ENCODE peak calls at places on chromosomes 3 and 15, in ten cellular contexts. One of them, this sample, is unnamed.

GRCh38 chr3:155917781-155918180 is 47.3 kb downstream of the GMPS start:
- DNase-seq in lung: no peak
- DNase-seq in AG08396: no peak
- DNase-seq in activated T-helper 9 cell treated with anti-CD3 and anti-CD28 coated beads, Interleukin-2, amount 50 U/mL, for 16 hours: no peak
- DNase-seq in fibroblast of pulmonary artery: peak
- DNase-seq in NCI-H460: no peak
- DNase-seq in Daoy: no peak
- DNase-seq in non-pigmented ciliary epithelial cell: no peak
- DNase-seq in RKO: no peak
- DNase-seq in activated effector memory CD4-positive, alpha-beta T cell treated with anti-CD3 and anti-CD28 coated beads, Interleukin-2, amount 50 U/mL, for 16 hours: no peak
- DNase-seq in this sample: no peak

GRCh38 chr3:156181509-156181908 is 61.1 kb downstream of the KCNAB1 start:
- DNase-seq in activated T-helper 9 cell treated with anti-CD3 and anti-CD28 coated beads, Interleukin-2, amount 50 U/mL, for 16 hours: no peak
- DNase-seq in non-pigmented ciliary epithelial cell: no peak
- DNase-seq in AG08396: no peak
- DNase-seq in lung: no peak
- DNase-seq in RKO: peak
- DNase-seq in Daoy: peak
- DNase-seq in activated effector memory CD4-positive, alpha-beta T cell treated with anti-CD3 and anti-CD28 coated beads, Interleukin-2, amount 50 U/mL, for 16 hours: no peak
- DNase-seq in fibroblast of pulmonary artery: peak
- DNase-seq in NCI-H460: no peak
- DNase-seq in this sample: no peak

GRCh38 chr15:96736384-96736783 is 405.9 kb downstream of the NR2F2 start:
- DNase-seq in activated effector memory CD4-positive, alpha-beta T cell treated with anti-CD3 and anti-CD28 coated beads, Interleukin-2, amount 50 U/mL, for 16 hours: no peak
- DNase-seq in non-pigmented ciliary epithelial cell: no peak
- DNase-seq in NCI-H460: no peak
- DNase-seq in lung: no peak
- DNase-seq in RKO: no peak
- DNase-seq in fibroblast of pulmonary artery: peak
- DNase-seq in activated T-helper 9 cell treated with anti-CD3 and anti-CD28 coated beads, Interleukin-2, amount 50 U/mL, for 16 hours: no peak
- DNase-seq in AG08396: no peak
- DNase-seq in Daoy: no peak
- DNase-seq in this sample: no peak

GRCh38 chr3:150945226-150945625 is 27.3 kb downstream of the CLRN1 start:
- DNase-seq in activated effector memory CD4-positive, alpha-beta T cell treated with anti-CD3 and anti-CD28 coated beads, Interleukin-2, amount 50 U/mL, for 16 hours: no peak
- DNase-seq in lung: no peak
- DNase-seq in activated T-helper 9 cell treated with anti-CD3 and anti-CD28 coated beads, Interleukin-2, amount 50 U/mL, for 16 hours: no peak
- DNase-seq in non-pigmented ciliary epithelial cell: peak
- DNase-seq in NCI-H460: no peak
- DNase-seq in fibroblast of pulmonary artery: peak
- DNase-seq in Daoy: peak
- DNase-seq in RKO: no peak
- DNase-seq in AG08396: peak
- DNase-seq in this sample: peak

GRCh38 chr3:135166266-135166825 is 371.3 kb downstream of the EPHB1 start:
- DNase-seq in Daoy: no peak
- DNase-seq in fibroblast of pulmonary artery: no peak
- DNase-seq in NCI-H460: no peak
- DNase-seq in activated T-helper 9 cell treated with anti-CD3 and anti-CD28 coated beads, Interleukin-2, amount 50 U/mL, for 16 hours: no peak
- DNase-seq in activated effector memory CD4-positive, alpha-beta T cell treated with anti-CD3 and anti-CD28 coated beads, Interleukin-2, amount 50 U/mL, for 16 hours: no peak
- DNase-seq in RKO: no peak
- DNase-seq in lung: no peak
- DNase-seq in non-pigmented ciliary epithelial cell: no peak
- DNase-seq in AG08396: no peak
- DNase-seq in this sample: no peak

GRCh38 chr15:88504445-88504844 is 36.9 kb downstream of the MRPS11 start:
- DNase-seq in AG08396: no peak
- DNase-seq in activated effector memory CD4-positive, alpha-beta T cell treated with anti-CD3 and anti-CD28 coated beads, Interleukin-2, amount 50 U/mL, for 16 hours: no peak
- DNase-seq in lung: no peak
- DNase-seq in activated T-helper 9 cell treated with anti-CD3 and anti-CD28 coated beads, Interleukin-2, amount 50 U/mL, for 16 hours: no peak
- DNase-seq in non-pigmented ciliary epithelial cell: no peak
- DNase-seq in fibroblast of pulmonary artery: no peak
- DNase-seq in RKO: no peak
- DNase-seq in NCI-H460: no peak
- DNase-seq in Daoy: no peak
- DNase-seq in this sample: no peak

GRCh38 chr3:127786358-127787070 is 35.8 kb downstream of the MGLL start:
- DNase-seq in NCI-H460: no peak
- DNase-seq in Daoy: no peak
- DNase-seq in lung: peak
- DNase-seq in activated effector memory CD4-positive, alpha-beta T cell treated with anti-CD3 and anti-CD28 coated beads, Interleukin-2, amount 50 U/mL, for 16 hours: no peak
- DNase-seq in non-pigmented ciliary epithelial cell: no peak
- DNase-seq in AG08396: no peak
- DNase-seq in activated T-helper 9 cell treated with anti-CD3 and anti-CD28 coated beads, Interleukin-2, amount 50 U/mL, for 16 hours: no peak
- DNase-seq in fibroblast of pulmonary artery: no peak
- DNase-seq in RKO: no peak
- DNase-seq in this sample: peak

GRCh38 chr3:46258525-46258924 is 16.3 kb downstream of the CCR3 start:
- DNase-seq in Daoy: no peak
- DNase-seq in lung: no peak
- DNase-seq in activated T-helper 9 cell treated with anti-CD3 and anti-CD28 coated beads, Interleukin-2, amount 50 U/mL, for 16 hours: no peak
- DNase-seq in fibroblast of pulmonary artery: no peak
- DNase-seq in AG08396: no peak
- DNase-seq in non-pigmented ciliary epithelial cell: no peak
- DNase-seq in RKO: no peak
- DNase-seq in NCI-H460: no peak
- DNase-seq in activated effector memory CD4-positive, alpha-beta T cell treated with anti-CD3 and anti-CD28 coated beads, Interleukin-2, amount 50 U/mL, for 16 hours: no peak
- DNase-seq in this sample: no peak

GRCh38 chr3:160771811-160772459 is 15.9 kb downstream of the PPM1L start:
- DNase-seq in fibroblast of pulmonary artery: no peak
- DNase-seq in non-pigmented ciliary epithelial cell: no peak
- DNase-seq in activated effector memory CD4-positive, alpha-beta T cell treated with anti-CD3 and anti-CD28 coated beads, Interleukin-2, amount 50 U/mL, for 16 hours: no peak
- DNase-seq in lung: no peak
- DNase-seq in RKO: no peak
- DNase-seq in activated T-helper 9 cell treated with anti-CD3 and anti-CD28 coated beads, Interleukin-2, amount 50 U/mL, for 16 hours: no peak
- DNase-seq in AG08396: no peak
- DNase-seq in NCI-H460: no peak
- DNase-seq in Daoy: no peak
- DNase-seq in this sample: no peak

GRCh38 chr3:113272369-113272748 is 61.0 kb downstream of the BOC start:
- DNase-seq in RKO: no peak
- DNase-seq in NCI-H460: no peak
- DNase-seq in fibroblast of pulmonary artery: no peak
- DNase-seq in lung: no peak
- DNase-seq in AG08396: no peak
- DNase-seq in Daoy: no peak
- DNase-seq in activated effector memory CD4-positive, alpha-beta T cell treated with anti-CD3 and anti-CD28 coated beads, Interleukin-2, amount 50 U/mL, for 16 hours: no peak
- DNase-seq in activated T-helper 9 cell treated with anti-CD3 and anti-CD28 coated beads, Interleukin-2, amount 50 U/mL, for 16 hours: no peak
- DNase-seq in non-pigmented ciliary epithelial cell: no peak
- DNase-seq in this sample: no peak

GRCh38 chr3:80367149-80367548 is 599.4 kb upstream of the ROBO1 start:
- DNase-seq in non-pigmented ciliary epithelial cell: no peak
- DNase-seq in activated effector memory CD4-positive, alpha-beta T cell treated with anti-CD3 and anti-CD28 coated beads, Interleukin-2, amount 50 U/mL, for 16 hours: no peak
- DNase-seq in activated T-helper 9 cell treated with anti-CD3 and anti-CD28 coated beads, Interleukin-2, amount 50 U/mL, for 16 hours: no peak
- DNase-seq in RKO: no peak
- DNase-seq in AG08396: no peak
- DNase-seq in lung: no peak
- DNase-seq in fibroblast of pulmonary artery: no peak
- DNase-seq in NCI-H460: no peak
- DNase-seq in Daoy: no peak
- DNase-seq in this sample: no peak

GRCh38 chr15:75779504-75779903 is 63.7 kb upstream of the UBE2Q2 start:
- DNase-seq in RKO: no peak
- DNase-seq in NCI-H460: no peak
- DNase-seq in Daoy: no peak
- DNase-seq in activated effector memory CD4-positive, alpha-beta T cell treated with anti-CD3 and anti-CD28 coated beads, Interleukin-2, amount 50 U/mL, for 16 hours: no peak
- DNase-seq in lung: no peak
- DNase-seq in AG08396: no peak
- DNase-seq in fibroblast of pulmonary artery: no peak
- DNase-seq in non-pigmented ciliary epithelial cell: no peak
- DNase-seq in activated T-helper 9 cell treated with anti-CD3 and anti-CD28 coated beads, Interleukin-2, amount 50 U/mL, for 16 hours: no peak
- DNase-seq in this sample: no peak

GRCh38 chr3:122786067-122786466 is 7.6 kb downstream of the HSPBAP1 start:
- DNase-seq in activated effector memory CD4-positive, alpha-beta T cell treated with anti-CD3 and anti-CD28 coated beads, Interleukin-2, amount 50 U/mL, for 16 hours: no peak
- DNase-seq in AG08396: peak
- DNase-seq in NCI-H460: no peak
- DNase-seq in lung: no peak
- DNase-seq in fibroblast of pulmonary artery: peak
- DNase-seq in Daoy: peak
- DNase-seq in activated T-helper 9 cell treated with anti-CD3 and anti-CD28 coated beads, Interleukin-2, amount 50 U/mL, for 16 hours: no peak
- DNase-seq in RKO: peak
- DNase-seq in non-pigmented ciliary epithelial cell: no peak
- DNase-seq in this sample: no peak

GRCh38 chr15:66100761-66101160 is 152.8 kb downstream of the MEGF11 start:
- DNase-seq in activated effector memory CD4-positive, alpha-beta T cell treated with anti-CD3 and anti-CD28 coated beads, Interleukin-2, amount 50 U/mL, for 16 hours: no peak
- DNase-seq in AG08396: no peak
- DNase-seq in Daoy: no peak
- DNase-seq in activated T-helper 9 cell treated with anti-CD3 and anti-CD28 coated beads, Interleukin-2, amount 50 U/mL, for 16 hours: no peak
- DNase-seq in non-pigmented ciliary epithelial cell: no peak
- DNase-seq in RKO: no peak
- DNase-seq in NCI-H460: no peak
- DNase-seq in fibroblast of pulmonary artery: no peak
- DNase-seq in lung: no peak
- DNase-seq in this sample: no peak

GRCh38 chr3:87792532-87793321 is 266.1 kb downstream of the CGGBP1 start:
- DNase-seq in non-pigmented ciliary epithelial cell: no peak
- DNase-seq in AG08396: no peak
- DNase-seq in fibroblast of pulmonary artery: no peak
- DNase-seq in Daoy: peak
- DNase-seq in activated T-helper 9 cell treated with anti-CD3 and anti-CD28 coated beads, Interleukin-2, amount 50 U/mL, for 16 hours: no peak
- DNase-seq in lung: peak
- DNase-seq in RKO: no peak
- DNase-seq in activated effector memory CD4-positive, alpha-beta T cell treated with anti-CD3 and anti-CD28 coated beads, Interleukin-2, amount 50 U/mL, for 16 hours: no peak
- DNase-seq in NCI-H460: no peak
- DNase-seq in this sample: no peak

GRCh38 chr15:90086868-90087268 is 15.4 kb downstream of the IDH2 start:
- DNase-seq in activated T-helper 9 cell treated with anti-CD3 and anti-CD28 coated beads, Interleukin-2, amount 50 U/mL, for 16 hours: peak
- DNase-seq in AG08396: peak
- DNase-seq in fibroblast of pulmonary artery: peak
- DNase-seq in Daoy: peak
- DNase-seq in non-pigmented ciliary epithelial cell: no peak
- DNase-seq in RKO: peak
- DNase-seq in activated effector memory CD4-positive, alpha-beta T cell treated with anti-CD3 and anti-CD28 coated beads, Interleukin-2, amount 50 U/mL, for 16 hours: peak
- DNase-seq in NCI-H460: peak
- DNase-seq in lung: no peak
- DNase-seq in this sample: no peak

GRCh38 chr3:135597855-135598254 is 367.7 kb upstream of the PPP2R3A start:
- DNase-seq in NCI-H460: no peak
- DNase-seq in fibroblast of pulmonary artery: no peak
- DNase-seq in Daoy: no peak
- DNase-seq in RKO: no peak
- DNase-seq in lung: no peak
- DNase-seq in AG08396: no peak
- DNase-seq in non-pigmented ciliary epithelial cell: no peak
- DNase-seq in activated effector memory CD4-positive, alpha-beta T cell treated with anti-CD3 and anti-CD28 coated beads, Interleukin-2, amount 50 U/mL, for 16 hours: no peak
- DNase-seq in activated T-helper 9 cell treated with anti-CD3 and anti-CD28 coated beads, Interleukin-2, amount 50 U/mL, for 16 hours: no peak
- DNase-seq in this sample: no peak

GRCh38 chr3:94259291-94259690 is 196.4 kb downstream of the NSUN3 start:
- DNase-seq in RKO: no peak
- DNase-seq in lung: no peak
- DNase-seq in activated effector memory CD4-positive, alpha-beta T cell treated with anti-CD3 and anti-CD28 coated beads, Interleukin-2, amount 50 U/mL, for 16 hours: no peak
- DNase-seq in NCI-H460: no peak
- DNase-seq in activated T-helper 9 cell treated with anti-CD3 and anti-CD28 coated beads, Interleukin-2, amount 50 U/mL, for 16 hours: no peak
- DNase-seq in Daoy: no peak
- DNase-seq in non-pigmented ciliary epithelial cell: no peak
- DNase-seq in fibroblast of pulmonary artery: no peak
- DNase-seq in AG08396: no peak
- DNase-seq in this sample: no peak

GRCh38 chr15:96473556-96473955 is 143.1 kb downstream of the NR2F2 start:
- DNase-seq in RKO: no peak
- DNase-seq in NCI-H460: no peak
- DNase-seq in activated effector memory CD4-positive, alpha-beta T cell treated with anti-CD3 and anti-CD28 coated beads, Interleukin-2, amount 50 U/mL, for 16 hours: no peak
- DNase-seq in non-pigmented ciliary epithelial cell: no peak
- DNase-seq in activated T-helper 9 cell treated with anti-CD3 and anti-CD28 coated beads, Interleukin-2, amount 50 U/mL, for 16 hours: no peak
- DNase-seq in AG08396: no peak
- DNase-seq in fibroblast of pulmonary artery: no peak
- DNase-seq in Daoy: no peak
- DNase-seq in lung: no peak
- DNase-seq in this sample: no peak

GRCh38 chr3:154384504-154384903 is 45.5 kb downstream of the GPR149 start:
- DNase-seq in AG08396: no peak
- DNase-seq in NCI-H460: no peak
- DNase-seq in activated effector memory CD4-positive, alpha-beta T cell treated with anti-CD3 and anti-CD28 coated beads, Interleukin-2, amount 50 U/mL, for 16 hours: no peak
- DNase-seq in lung: no peak
- DNase-seq in Daoy: no peak
- DNase-seq in activated T-helper 9 cell treated with anti-CD3 and anti-CD28 coated beads, Interleukin-2, amount 50 U/mL, for 16 hours: no peak
- DNase-seq in non-pigmented ciliary epithelial cell: no peak
- DNase-seq in fibroblast of pulmonary artery: no peak
- DNase-seq in RKO: no peak
- DNase-seq in this sample: no peak

GRCh38 chr3:127925384-127925783 is 10.4 kb downstream of the KBTBD12 start:
- DNase-seq in activated effector memory CD4-positive, alpha-beta T cell treated with anti-CD3 and anti-CD28 coated beads, Interleukin-2, amount 50 U/mL, for 16 hours: no peak
- DNase-seq in NCI-H460: no peak
- DNase-seq in Daoy: no peak
- DNase-seq in AG08396: no peak
- DNase-seq in fibroblast of pulmonary artery: no peak
- DNase-seq in RKO: no peak
- DNase-seq in lung: no peak
- DNase-seq in activated T-helper 9 cell treated with anti-CD3 and anti-CD28 coated beads, Interleukin-2, amount 50 U/mL, for 16 hours: no peak
- DNase-seq in non-pigmented ciliary epithelial cell: no peak
- DNase-seq in this sample: no peak

GRCh38 chr3:29186131-29186599 is 94.7 kb upstream of the RBMS3 start:
- DNase-seq in AG08396: peak
- DNase-seq in RKO: no peak
- DNase-seq in NCI-H460: no peak
- DNase-seq in activated effector memory CD4-positive, alpha-beta T cell treated with anti-CD3 and anti-CD28 coated beads, Interleukin-2, amount 50 U/mL, for 16 hours: no peak
- DNase-seq in lung: no peak
- DNase-seq in fibroblast of pulmonary artery: peak
- DNase-seq in activated T-helper 9 cell treated with anti-CD3 and anti-CD28 coated beads, Interleukin-2, amount 50 U/mL, for 16 hours: no peak
- DNase-seq in Daoy: peak
- DNase-seq in non-pigmented ciliary epithelial cell: peak
- DNase-seq in this sample: peak

GRCh38 chr15:67240235-67241131 is 14.0 kb downstream of the AAGAB start:
- DNase-seq in NCI-H460: peak
- DNase-seq in lung: no peak
- DNase-seq in Daoy: peak
- DNase-seq in fibroblast of pulmonary artery: no peak
- DNase-seq in AG08396: no peak
- DNase-seq in activated T-helper 9 cell treated with anti-CD3 and anti-CD28 coated beads, Interleukin-2, amount 50 U/mL, for 16 hours: no peak
- DNase-seq in activated effector memory CD4-positive, alpha-beta T cell treated with anti-CD3 and anti-CD28 coated beads, Interleukin-2, amount 50 U/mL, for 16 hours: peak
- DNase-seq in non-pigmented ciliary epithelial cell: no peak
- DNase-seq in RKO: peak
- DNase-seq in this sample: no peak

GRCh38 chr15:76994001-76994400 is 925 bp upstream of the PSTPIP1 start:
- DNase-seq in NCI-H460: no peak
- DNase-seq in activated T-helper 9 cell treated with anti-CD3 and anti-CD28 coated beads, Interleukin-2, amount 50 U/mL, for 16 hours: peak
- DNase-seq in Daoy: peak
- DNase-seq in non-pigmented ciliary epithelial cell: no peak
- DNase-seq in activated effector memory CD4-positive, alpha-beta T cell treated with anti-CD3 and anti-CD28 coated beads, Interleukin-2, amount 50 U/mL, for 16 hours: peak
- DNase-seq in AG08396: no peak
- DNase-seq in fibroblast of pulmonary artery: no peak
- DNase-seq in RKO: no peak
- DNase-seq in lung: no peak
- DNase-seq in this sample: no peak

GRCh38 chr3:13866406-13866965 is 13.4 kb downstream of the WNT7A start:
- DNase-seq in RKO: no peak
- DNase-seq in fibroblast of pulmonary artery: no peak
- DNase-seq in non-pigmented ciliary epithelial cell: no peak
- DNase-seq in lung: no peak
- DNase-seq in Daoy: peak
- DNase-seq in activated effector memory CD4-positive, alpha-beta T cell treated with anti-CD3 and anti-CD28 coated beads, Interleukin-2, amount 50 U/mL, for 16 hours: peak
- DNase-seq in activated T-helper 9 cell treated with anti-CD3 and anti-CD28 coated beads, Interleukin-2, amount 50 U/mL, for 16 hours: peak
- DNase-seq in AG08396: no peak
- DNase-seq in NCI-H460: no peak
- DNase-seq in this sample: no peak

GRCh38 chr3:112653209-112653871 is 12.4 kb upstream of the CCDC80 start:
- DNase-seq in lung: no peak
- DNase-seq in fibroblast of pulmonary artery: peak
- DNase-seq in AG08396: peak
- DNase-seq in activated T-helper 9 cell treated with anti-CD3 and anti-CD28 coated beads, Interleukin-2, amount 50 U/mL, for 16 hours: no peak
- DNase-seq in non-pigmented ciliary epithelial cell: peak
- DNase-seq in RKO: peak
- DNase-seq in activated effector memory CD4-positive, alpha-beta T cell treated with anti-CD3 and anti-CD28 coated beads, Interleukin-2, amount 50 U/mL, for 16 hours: no peak
- DNase-seq in Daoy: peak
- DNase-seq in NCI-H460: no peak
- DNase-seq in this sample: peak

GRCh38 chr3:61907210-61907609 is 345.8 kb downstream of the PTPRG start:
- DNase-seq in RKO: no peak
- DNase-seq in activated effector memory CD4-positive, alpha-beta T cell treated with anti-CD3 and anti-CD28 coated beads, Interleukin-2, amount 50 U/mL, for 16 hours: no peak
- DNase-seq in Daoy: no peak
- DNase-seq in non-pigmented ciliary epithelial cell: no peak
- DNase-seq in lung: no peak
- DNase-seq in fibroblast of pulmonary artery: no peak
- DNase-seq in activated T-helper 9 cell treated with anti-CD3 and anti-CD28 coated beads, Interleukin-2, amount 50 U/mL, for 16 hours: no peak
- DNase-seq in AG08396: no peak
- DNase-seq in NCI-H460: no peak
- DNase-seq in this sample: no peak

GRCh38 chr3:193490989-193491388 is 63.7 kb downstream of the ATP13A4 start:
- DNase-seq in fibroblast of pulmonary artery: no peak
- DNase-seq in Daoy: no peak
- DNase-seq in AG08396: no peak
- DNase-seq in activated T-helper 9 cell treated with anti-CD3 and anti-CD28 coated beads, Interleukin-2, amount 50 U/mL, for 16 hours: no peak
- DNase-seq in activated effector memory CD4-positive, alpha-beta T cell treated with anti-CD3 and anti-CD28 coated beads, Interleukin-2, amount 50 U/mL, for 16 hours: no peak
- DNase-seq in RKO: no peak
- DNase-seq in lung: no peak
- DNase-seq in non-pigmented ciliary epithelial cell: no peak
- DNase-seq in NCI-H460: no peak
- DNase-seq in this sample: no peak

This sample was measured in fibroblast of the conjunctiva.